ENCODE peak calls at places on chromosomes 12 and 14, in four cellular contexts. X is H9, O is H1, H is IMR-90. Q is an unnamed sample. For H3K4me1, the result is how much of the 10 kb centered on the place peaks cover.

GRCh38 chr12:68805592-68806120 is 2.3 kb upstream of the MDM2 start:
- DNase-seq in X (no peak), O (no peak), H (peak), Q (no peak)

GRCh38 chr12:79055926-79056674 is 191.5 kb downstream of the SYT1 start:
- DNase-seq in X (no peak), O (no peak), H (peak), Q (no peak)

GRCh38 chr14:58808828-58809227 is 171.1 kb downstream of the DACT1 start:
- DNase-seq in X (no peak), O (no peak), H (peak), Q (no peak)

GRCh38 chr12:3000548-3001275 is 41.5 kb downstream of the TEAD4 start:
- DNase-seq in X (no peak), O (no peak), H (no peak), Q (peak)

GRCh38 chr14:105855893-105856675 is 329.7 kb downstream of the TMEM121 start:
- DNase-seq in X (peak), O (no peak), H (no peak), Q (no peak)

GRCh38 chr12:41212625-41213024 is 24.5 kb downstream of the PDZRN4 start:
- DNase-seq in X (no peak), O (no peak), H (no peak), Q (no peak)

GRCh38 chr12:106090586-106091411 is 48.0 kb downstream of the NUAK1 start:
- DNase-seq in X (no peak), O (no peak), H (peak), Q (no peak)

GRCh38 chr14:75306917-75307699 is 28.5 kb downstream of the FOS start:
- DNase-seq in X (no peak), O (no peak), H (peak), Q (peak)

GRCh38 chr12:68559246-68559645 is 51.5 kb upstream of the RAP1B start:
- DNase-seq in X (no peak), O (no peak), H (peak), Q (no peak)

GRCh38 chr14:66508846-66509621 is 1.1 kb downstream of the GPHN start:
- DNase-seq in X (peak), O (peak), H (peak), Q (peak)

GRCh38 chr14:97902630-97903029 is 1105.4 kb downstream of the VRK1 start:
- DNase-seq in X (no peak), O (no peak), H (no peak), Q (no peak)

GRCh38 chr14:99497341-99497740 is 16.1 kb downstream of the CCNK start:
- DNase-seq in X (no peak), O (no peak), H (no peak), Q (no peak)

DNA sequence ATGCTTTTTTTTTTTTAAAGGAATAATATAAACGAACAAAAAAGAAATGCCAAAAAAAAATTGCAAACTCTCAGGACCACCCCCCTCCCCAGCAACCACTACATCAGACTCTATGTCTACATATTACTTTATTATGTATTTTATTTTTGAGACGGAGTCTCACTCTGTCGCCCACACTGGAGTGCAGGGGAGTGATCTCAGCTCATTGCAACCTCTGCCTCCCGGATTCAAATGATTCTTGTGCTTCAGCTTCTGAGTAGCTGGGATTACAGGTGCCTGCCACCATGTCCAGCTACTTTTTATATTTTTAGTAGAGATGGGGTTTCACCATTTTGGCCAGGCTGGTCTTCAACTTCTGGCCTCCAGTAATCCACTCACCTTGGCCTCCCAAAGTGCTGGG is 22.9 kb downstream of the HECTD4 start:
- DNase-seq in X (no peak), O (no peak), H (no peak), Q (no peak)
- H4K5ac ChIP-seq in X (no peak), O (no peak), H (no peak), Q (no peak)

GRCh38 chr12:108325549-108325948 is 13.6 kb downstream of the CMKLR1 start:
- DNase-seq in X (no peak), O (no peak), H (no peak), Q (no peak)
- H3K4me1 ChIP-seq in X (under half), O (under half), H (under half), Q (under half)

DNA sequence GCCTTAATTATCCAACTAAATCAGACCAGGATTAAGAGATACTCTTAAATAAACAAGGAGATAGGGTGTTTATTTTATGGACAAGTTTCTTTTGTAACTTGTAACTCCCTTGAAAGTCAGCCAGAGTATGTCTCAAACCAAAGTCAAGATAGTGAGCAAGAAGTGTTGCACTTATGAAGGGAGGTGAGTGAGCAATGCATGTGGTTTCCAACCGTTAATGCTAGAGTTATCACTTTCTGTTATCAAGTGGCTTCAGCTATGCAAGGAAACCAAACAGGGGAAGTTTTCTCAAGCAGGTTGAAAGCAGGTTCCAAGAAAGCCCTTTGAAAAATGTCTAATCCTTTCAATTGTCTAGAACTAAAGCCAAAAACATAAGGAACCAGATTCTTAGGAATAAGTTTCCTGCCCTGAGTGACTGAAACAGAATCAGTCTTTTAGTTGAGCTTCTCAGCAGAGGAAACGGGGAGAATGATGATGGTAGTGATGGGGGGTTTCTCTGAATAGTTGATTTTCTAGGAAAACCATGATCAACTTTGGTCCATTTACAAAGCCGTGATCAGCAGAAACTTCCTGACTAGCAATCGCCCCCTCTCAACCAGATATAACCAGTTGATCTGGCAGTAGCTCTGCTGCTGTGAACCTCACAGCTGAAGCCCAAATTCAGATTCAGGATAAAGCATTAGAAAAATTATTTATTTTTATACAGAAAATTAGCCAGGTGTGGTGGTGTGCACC is 128.4 kb downstream of the DAD1 start:
- DNase-seq in X (no peak), O (no peak), H (peak), Q (no peak)
- H3K4me2 ChIP-seq in X (no peak), O (no peak), H (no peak), Q (no peak)

GRCh38 chr14:55383541-55384140 is 28.0 kb downstream of the ATG14 start:
- DNase-seq in X (no peak), O (no peak), H (no peak), Q (no peak)
- H4K5ac ChIP-seq in X (no peak), O (no peak), H (peak), Q (no peak)

Q was measured in mesendoderm.